ENCODE peak calls at places on chromosomes 6 and 20, in eight cellular contexts. T is WTC11, K is IMR-90, J is A549, D is H1, C is HepG2, B is K562, S is GM12878. L is an unnamed sample.

GRCh38 chr6:144214622-144215401 is 64.5 kb downstream of the STX11 start:
- DNase-seq in T (no peak), K (no peak), J (no peak), D (no peak), C (no peak), B (no peak), S (no peak), L (peak; percentile 5)

GRCh38 chr20:47543006-47543431 is 41.3 kb downstream of the NCOA3 start:
- DNase-seq in T (no peak), K (peak; percentile 43), J (no peak), D (no peak), C (no peak), B (no peak), S (no peak), L (no peak)

GRCh38 chr6:165804331-165805066 is 141.5 kb upstream of the PDE10A start:
- DNase-seq in T (peak; percentile 47), K (no peak), J (no peak), D (peak; percentile 55), C (no peak), B (no peak), S (no peak), L (no peak)

GRCh38 chr20:32207211-32207625 is 325 bp downstream of the PLAGL2 start:
- DNase-seq in T (peak; percentile 17), K (no peak), J (peak; percentile 18), D (no peak), C (no peak), B (peak; percentile 81), S (no peak), L (no peak)

GRCh38 chr20:59985864-59986263 is 27.6 kb downstream of the CDH26 start:
- DNase-seq in T (no peak), K (no peak), J (no peak), D (no peak), C (no peak), B (peak; percentile 13), S (no peak), L (no peak)

GRCh38 chr6:143673638-143674037 is 4.1 kb upstream of the PHACTR2 start:
- DNase-seq in T (no peak), K (peak; percentile 77), J (peak; percentile 19), D (no peak), C (peak; percentile 69), B (no peak), S (no peak), L (no peak)

GRCh38 chr6:55993418-55993817 is 118.0 kb upstream of the BMP5 start:
- DNase-seq in T (no peak), K (no peak), J (no peak), D (no peak), C (no peak), B (no peak), S (no peak), L (no peak)

GRCh38 chr20:51955756-51956155 is 153.4 kb upstream of the SALL4 start:
- DNase-seq in T (no peak), K (peak; percentile 65), J (no peak), D (no peak), C (no peak), B (no peak), S (no peak), L (no peak)

GRCh38 chr6:104229057-104229456 is 630.7 kb downstream of the HACE1 start:
- DNase-seq in T (no peak), K (no peak), J (no peak), D (no peak), C (no peak), B (no peak), S (no peak), L (no peak)

GRCh38 chr6:15242503-15242902 is 3.4 kb upstream of the JARID2 start:
- DNase-seq in T (no peak), K (no peak), J (no peak), D (no peak), C (no peak), B (no peak), S (no peak), L (no peak)

GRCh38 chr6:41200296-41200900 is 551 bp downstream of the TREML2 start:
- DNase-seq in T (no peak), K (no peak), J (no peak), D (peak; percentile 44), C (no peak), B (peak; percentile 76), S (peak; percentile 58), L (no peak)

GRCh38 chr6:142796571-142796970 is 148.4 kb downstream of the HIVEP2 start:
- DNase-seq in T (no peak), K (peak; percentile 40), J (no peak), D (no peak), C (no peak), B (no peak), S (no peak), L (no peak)

GRCh38 chr20:2757969-2758368 is 42.5 kb downstream of the CPXM1 start:
- DNase-seq in T (no peak), K (no peak), J (no peak), D (no peak), C (no peak), B (no peak), S (no peak), L (no peak)
- TF ChIP-seq USF2 in T (no peak), K (no peak), J (no peak), D (no peak), C (no peak), B (peak; percentile 15), S (no peak), L (no peak)

DNA sequence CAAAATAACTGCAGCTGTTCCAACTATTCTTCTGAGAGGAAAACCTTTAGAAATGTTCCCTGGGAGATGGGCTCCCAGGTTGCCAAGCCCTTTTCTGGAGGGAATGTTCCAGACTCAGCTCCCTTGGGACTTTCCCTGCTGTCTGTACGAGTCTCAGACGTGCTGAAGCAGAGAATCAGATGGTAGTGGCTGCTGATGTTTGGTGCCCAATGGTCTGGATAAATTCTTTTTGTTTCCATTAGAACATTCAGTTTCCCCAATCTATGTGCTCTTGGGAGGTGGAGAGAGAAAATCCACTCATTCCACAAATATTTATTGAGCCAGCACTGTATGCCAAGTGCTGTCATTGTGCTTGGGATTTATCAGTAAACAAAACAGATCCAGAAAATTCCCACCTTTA is 40.0 kb downstream of the SNHG17 start:
- DNase-seq in T (no peak), K (no peak), J (no peak), D (no peak), C (no peak), B (no peak), S (no peak), L (no peak)
- TF ChIP-seq USF2 in T (no peak), K (no peak), J (no peak), D (no peak), C (no peak), B (no peak), S (no peak), L (no peak)

DNA sequence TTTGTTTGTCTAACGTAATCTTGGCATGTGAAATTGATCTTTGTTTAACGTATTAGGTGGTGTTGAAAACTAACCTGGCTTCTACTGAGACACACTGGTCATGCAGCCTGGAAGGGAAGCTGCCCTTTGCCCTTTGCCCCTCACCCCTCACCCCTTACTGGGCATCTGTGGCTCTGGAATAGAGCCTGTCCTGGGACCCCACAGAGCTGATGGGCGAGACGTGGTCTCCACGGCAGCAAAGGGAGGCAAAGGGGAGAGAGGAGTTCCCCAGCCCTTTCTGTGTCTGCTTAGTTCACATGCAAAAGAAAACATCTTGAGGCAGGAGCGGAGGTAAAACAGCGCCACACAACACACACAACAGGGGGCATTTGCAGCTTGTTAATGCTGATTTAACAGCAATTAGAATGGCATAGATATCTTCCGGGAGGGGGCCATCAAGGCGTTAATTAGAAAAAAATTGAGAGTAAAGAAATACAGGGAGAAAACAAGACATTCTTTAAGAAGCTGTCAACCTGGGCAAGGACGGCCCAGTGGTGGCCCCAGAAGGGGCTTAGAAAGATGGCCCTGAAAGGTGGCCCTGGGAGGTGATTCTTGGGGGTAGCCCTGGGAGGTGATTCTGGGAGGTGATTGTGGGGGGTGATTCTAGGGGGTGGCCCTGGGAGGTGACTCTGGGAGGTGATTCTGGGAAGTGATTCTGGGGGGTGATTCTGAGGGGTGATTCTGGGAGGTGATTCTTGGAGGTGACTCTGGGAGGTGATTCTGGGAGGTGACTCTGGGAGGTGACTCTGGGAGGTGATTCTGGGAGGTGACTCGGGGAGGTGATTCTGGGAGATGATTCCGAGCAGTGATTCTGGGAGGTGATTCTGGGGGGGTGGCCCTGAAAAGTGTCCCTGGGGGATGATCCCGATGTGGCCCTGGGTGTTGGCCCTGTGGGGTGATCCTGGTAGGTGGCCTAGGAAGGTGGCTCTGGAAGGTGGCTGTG is 44.5 kb upstream of the DACT2 start:
- DNase-seq in T (no peak), K (no peak), J (no peak), D (no peak), C (no peak), B (no peak), S (no peak), L (no peak)
- TF ChIP-seq USF2 in T (no peak), K (no peak), J (no peak), D (no peak), C (no peak), B (no peak), S (no peak), L (no peak)

GRCh38 chr6:50720623-50721022 is 7.3 kb downstream of the TFAP2D start:
- DNase-seq in T (peak; percentile 69), K (no peak), J (no peak), D (peak; percentile 66), C (no peak), B (peak; percentile 23), S (no peak), L (no peak)
- TF ChIP-seq USF2 in T (no peak), K (no peak), J (no peak), D (no peak), C (no peak), B (no peak), S (no peak), L (no peak)

GRCh38 chr20:58709013-58709702 is 16.6 kb downstream of the NPEPL1 start:
- DNase-seq in T (no peak), K (no peak), J (no peak), D (peak; percentile 31), C (no peak), B (no peak), S (no peak), L (peak; percentile 19)

GRCh38 chr20:58706975-58707681 is 14.5 kb downstream of the NPEPL1 start:
- DNase-seq in T (peak; percentile 8), K (no peak), J (no peak), D (peak; percentile 44), C (no peak), B (no peak), S (no peak), L (peak; percentile 31)

GRCh38 chr20:58709703-58710039 is 17.1 kb downstream of the NPEPL1 start:
- DNase-seq in T (no peak), K (no peak), J (no peak), D (no peak), C (no peak), B (no peak), S (no peak), L (no peak)

GRCh38 chr20:58707770-58708169 is 15.2 kb downstream of the NPEPL1 start:
- DNase-seq in T (peak; percentile 3), K (no peak), J (no peak), D (no peak), C (no peak), B (no peak), S (no peak), L (no peak)

DNA sequence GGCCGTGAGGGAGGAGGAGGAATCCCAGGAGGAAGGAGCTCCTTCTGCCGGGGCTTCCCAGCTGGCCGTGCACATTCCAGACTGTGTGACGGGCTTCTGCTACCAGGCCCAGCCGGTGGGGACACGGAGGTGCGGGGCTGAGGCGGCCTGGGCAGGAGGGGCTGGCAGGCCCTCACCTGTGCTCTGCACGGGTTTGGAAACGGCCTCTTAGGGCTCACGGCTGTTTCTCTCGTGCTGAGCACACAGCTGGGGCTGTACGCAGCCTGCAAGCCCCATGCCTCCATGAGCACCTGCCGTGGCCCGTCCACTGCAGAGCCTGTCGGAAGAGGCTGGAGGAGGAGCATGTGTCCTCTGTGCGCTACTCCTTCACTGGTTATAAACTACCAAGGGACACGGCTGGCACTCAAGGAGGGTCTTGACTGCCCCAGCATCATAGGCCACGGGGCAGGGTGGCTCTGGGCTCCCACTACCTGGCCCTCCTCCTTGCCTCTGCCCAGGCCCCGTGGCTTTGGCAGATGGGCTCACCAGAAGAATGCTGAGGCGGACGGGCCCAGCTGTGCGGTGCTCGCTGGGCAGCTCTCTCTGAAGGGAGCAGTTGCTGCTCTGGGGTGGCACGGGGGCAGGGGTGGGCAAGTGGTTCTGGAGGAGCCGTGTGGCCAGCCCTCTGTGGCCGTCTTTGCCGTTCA is 15.8 kb downstream of the NPEPL1 start:
- DNase-seq in T (peak; percentile 16), K (no peak), J (no peak), D (peak; percentile 43), C (no peak), B (no peak), S (no peak), L (peak; percentile 16)
- TF ChIP-seq USF2 in T (no peak), K (no peak), J (no peak), D (no peak), C (no peak), B (no peak), S (no peak), L (no peak)